ENCODE peak calls at places on chromosomes 5 and 9, in six cellular contexts. W is AG04450, I is HCT116, L is GM13976, B is OCI-LY7, P is PC-3. R is an unnamed sample.

GRCh38 chr9:126643945-126644527 is 30.3 kb downstream of the LMX1B start:
- DNase-seq in P (peak), L (no peak), W (no peak), B (no peak), I (no peak), R (no peak)

GRCh38 chr9:27714388-27714787 is 141.1 kb upstream of the C9orf72 start:
- DNase-seq in W (no peak), P (peak), B (no peak), I (no peak), L (no peak), R (no peak)

GRCh38 chr5:177098103-177098771 is 11.5 kb downstream of the FGFR4 start:
- DNase-seq in P (no peak), W (no peak), B (no peak), L (no peak), I (no peak), R (no peak)

GRCh38 chr9:91116226-91116625 is 245.5 kb downstream of the AUH start:
- DNase-seq in L (no peak), B (no peak), I (no peak), P (no peak), W (no peak), R (no peak)

GRCh38 chr5:40798012-40798855 is at the start of gene PRKAA1:
- DNase-seq in B (peak), W (peak), I (peak), P (peak), L (peak), R (peak)

GRCh38 chr5:55848783-55849182 is 2.4 kb upstream of the IL31RA start:
- DNase-seq in L (no peak), I (no peak), W (no peak), B (no peak), P (no peak), R (no peak)

GRCh38 chr5:61600945-61601491 is 269.0 kb downstream of the ZSWIM6 start:
- DNase-seq in I (no peak), L (no peak), W (no peak), B (no peak), P (no peak), R (no peak)

GRCh38 chr9:121935744-121936143 is 157.4 kb downstream of the TTLL11 start:
- DNase-seq in B (no peak), W (no peak), I (no peak), P (no peak), L (no peak), R (peak)

GRCh38 chr9:99366601-99367000 is 144.5 kb downstream of the SEC61B start:
- DNase-seq in P (no peak), W (no peak), L (no peak), B (no peak), I (no peak), R (no peak)

GRCh38 chr5:3056901-3057300 is 305.4 kb upstream of the IRX2 start:
- DNase-seq in W (no peak), L (no peak), B (no peak), I (no peak), P (no peak), R (no peak)

GRCh38 chr5:128062172-128062746 is 21.3 kb upstream of the SLC12A2 start:
- DNase-seq in W (no peak), P (peak), L (no peak), B (no peak), I (no peak), R (no peak)

GRCh38 chr5:129963359-129963758 is 59.1 kb downstream of the CHSY3 start:
- DNase-seq in I (no peak), B (no peak), P (peak), L (no peak), W (peak), R (no peak)

GRCh38 chr9:2116073-2116472 is 100.9 kb downstream of the SMARCA2 start:
- DNase-seq in B (peak), L (peak), I (peak), W (no peak), P (peak), R (peak)

GRCh38 chr9:84331119-84331791 is 9.3 kb downstream of the SLC28A3 start:
- DNase-seq in I (no peak), W (no peak), P (peak), L (no peak), B (no peak), R (no peak)

GRCh38 chr9:109214414-109214813 is 47.4 kb upstream of the FRRS1L start:
- DNase-seq in I (no peak), W (no peak), L (no peak), P (no peak), B (no peak), R (no peak)

GRCh38 chr9:127213859-127214258 is 50.7 kb upstream of the GARNL3 start:
- DNase-seq in W (no peak), B (no peak), L (no peak), P (no peak), I (no peak), R (no peak)

GRCh38 chr5:131983244-131983771 is 28.1 kb downstream of the ACSL6 start:
- DNase-seq in W (no peak), P (no peak), L (no peak), B (no peak), I (no peak), R (no peak)

GRCh38 chr5:39775458-39776365 is 350.9 kb upstream of the DAB2 start:
- DNase-seq in I (no peak), W (peak), L (no peak), B (no peak), P (peak), R (no peak)

GRCh38 chr5:1874348-1874747 is 8.4 kb downstream of the IRX4 start:
- DNase-seq in I (no peak), P (no peak), B (peak), W (no peak), L (no peak), R (no peak)

GRCh38 chr5:102581011-102581410 is 82.2 kb upstream of the SLCO6A1 start:
- DNase-seq in I (no peak), L (no peak), B (no peak), P (no peak), W (no peak), R (no peak)

GRCh38 chr5:131163315-131164119 is 1.5 kb downstream of the HINT1 start:
- DNase-seq in L (no peak), B (peak), P (peak), W (no peak), I (no peak), R (no peak)

GRCh38 chr5:145800181-145800580 is 35.0 kb downstream of the PRELID2 start:
- DNase-seq in P (no peak), I (no peak), L (no peak), W (no peak), B (no peak), R (no peak)

GRCh38 chr5:167284491-167284890 is 1007.0 kb upstream of the WWC1 start:
- DNase-seq in B (no peak), W (peak), I (no peak), P (no peak), L (no peak), R (no peak)

GRCh38 chr5:252546-252945 is 18.9 kb upstream of the PDCD6 start:
- DNase-seq in W (no peak), B (no peak), P (peak), I (no peak), L (no peak), R (no peak)

GRCh38 chr9:133238272-133238850 is 29.3 kb upstream of the OBP2B start:
- DNase-seq in B (no peak), I (peak), L (peak), W (no peak), P (no peak), R (peak)

GRCh38 chr9:105912868-105913516 is 218.7 kb downstream of the TMEM38B start:
- DNase-seq in P (peak), L (no peak), W (no peak), B (no peak), I (peak), R (no peak)

GRCh38 chr5:121915765-121916164 is 46.0 kb upstream of the SRFBP1 start:
- DNase-seq in P (no peak), B (no peak), I (no peak), L (no peak), W (no peak), R (no peak)

GRCh38 chr9:123456011-123456410 is 100.0 kb downstream of the CRB2 start:
- DNase-seq in P (no peak), W (no peak), B (no peak), L (no peak), I (no peak), R (no peak)

GRCh38 chr5:132425975-132426524 is 56.5 kb downstream of the SLC22A5 start:
- DNase-seq in L (no peak), I (no peak), P (no peak), W (no peak), B (no peak), R (no peak)

GRCh38 chr9:107734231-107735014 is 244.9 kb upstream of the KLF4 start:
- DNase-seq in P (no peak), L (no peak), I (no peak), W (peak), B (no peak), R (no peak)

GRCh38 chr9:118575341-118576070 is 793.7 kb downstream of the BRINP1 start:
- DNase-seq in W (no peak), B (no peak), L (no peak), I (no peak), P (no peak), R (no peak)

GRCh38 chr9:840343-840742 is 1.2 kb upstream of the DMRT1 start:
- DNase-seq in B (peak), W (no peak), L (no peak), I (no peak), P (no peak), R (peak)

GRCh38 chr9:71004196-71004595 is 117.2 kb downstream of the TRPM3 start:
- DNase-seq in I (no peak), B (no peak), W (no peak), P (no peak), L (no peak), R (no peak)

GRCh38 chr5:2272755-2273154 is 390.0 kb upstream of the IRX4 start:
- DNase-seq in L (no peak), W (no peak), B (no peak), P (no peak), I (no peak), R (no peak)

GRCh38 chr5:31811210-31811609 is 172.3 kb downstream of the PDZD2 start:
- DNase-seq in W (peak), I (peak), L (no peak), P (peak), B (no peak), R (no peak)

GRCh38 chr9:89978185-89978584 is 373.4 kb downstream of the GADD45G start:
- DNase-seq in P (peak), I (peak), L (no peak), B (no peak), W (no peak), R (no peak)

GRCh38 chr5:1909346-1909985 is 26.7 kb upstream of the IRX4 start:
- DNase-seq in P (no peak), B (no peak), W (no peak), I (no peak), L (no peak), R (no peak)

GRCh38 chr5:78527054-78527884 is 121.3 kb downstream of the LHFPL2 start:
- DNase-seq in P (peak), I (no peak), B (no peak), L (no peak), W (no peak), R (peak)

GRCh38 chr9:114914139-114914538 is 16.3 kb downstream of the TNFSF8 start:
- DNase-seq in W (no peak), P (no peak), L (no peak), B (no peak), I (no peak), R (no peak)
- TF ChIP-seq CTCF in W (peak), P (peak), L (peak), B (peak), I (peak), R (peak)

GRCh38 chr5:6396043-6396442 is 17.7 kb upstream of the MED10 start:
- DNase-seq in L (no peak), B (no peak), P (no peak), W (no peak), I (no peak), R (no peak)
- TF ChIP-seq CTCF in L (no peak), B (no peak), P (no peak), W (no peak), I (no peak), R (no peak)

GRCh38 chr5:96901841-96902240 is 25.5 kb downstream of the ERAP2 start:
- DNase-seq in I (no peak), W (no peak), P (peak), L (no peak), B (no peak), R (no peak)

GRCh38 chr5:96904054-96904931 is 28.0 kb downstream of the ERAP2 start:
- DNase-seq in L (no peak), B (no peak), W (no peak), I (no peak), P (no peak), R (no peak)

GRCh38 chr5:96903300-96903699 is 27.0 kb downstream of the ERAP2 start:
- DNase-seq in W (no peak), P (peak), L (no peak), I (no peak), B (no peak), R (no peak)

GRCh38 chr5:96902876-96903275 is 26.6 kb downstream of the ERAP2 start:
- DNase-seq in P (peak), L (no peak), I (no peak), B (no peak), W (no peak), R (no peak)

GRCh38 chr5:96901384-96901783 is 25.1 kb downstream of the ERAP2 start:
- DNase-seq in W (no peak), B (no peak), P (no peak), I (no peak), L (no peak), R (no peak)
- TF ChIP-seq CTCF in W (no peak), B (peak), P (peak), I (peak), L (no peak), R (no peak)

GRCh38 chr5:45695680-45696093 is 493 bp downstream of the HCN1 start:
- DNase-seq in L (no peak), P (no peak), W (no peak), B (no peak), I (no peak), R (peak)

GRCh38 chr5:45695011-45695667 is 1.0 kb downstream of the HCN1 start:
- DNase-seq in W (no peak), I (no peak), L (peak), P (no peak), B (no peak), R (peak)

GRCh38 chr5:45697211-45697610 is 1.0 kb upstream of the HCN1 start:
- DNase-seq in L (no peak), W (no peak), I (no peak), B (no peak), P (no peak), R (no peak)

GRCh38 chr5:45694255-45694834 is 1.8 kb downstream of the HCN1 start:
- DNase-seq in P (peak), W (no peak), I (no peak), L (no peak), B (no peak), R (peak)

GRCh38 chr5:45696206-45696836 is at the start of gene HCN1:
- DNase-seq in P (no peak), L (peak), B (no peak), I (no peak), W (no peak), R (peak)
- TF ChIP-seq CTCF in P (peak), L (peak), B (no peak), I (no peak), W (peak), R (peak)

DNA sequence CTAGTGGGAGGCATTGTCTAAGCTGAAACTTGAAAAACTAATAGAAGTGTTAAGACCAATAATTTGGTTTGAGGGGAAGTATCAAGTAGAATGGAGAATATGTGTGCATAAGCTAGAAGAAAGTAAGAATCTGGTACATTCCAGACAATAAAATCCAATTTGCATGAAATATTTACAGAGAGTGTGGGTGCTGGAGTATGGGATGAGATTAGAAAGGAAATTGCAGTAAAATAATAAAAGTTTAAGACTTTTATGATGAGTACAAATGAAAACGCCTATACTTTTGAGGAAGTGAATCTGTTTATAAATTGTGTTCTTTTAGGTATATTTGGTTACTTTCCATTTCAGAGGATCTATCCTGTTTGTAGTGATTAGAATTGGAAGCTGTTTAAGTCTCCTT is 165.4 kb upstream of the TNC start:
- DNase-seq in P (no peak), B (no peak), W (no peak), L (no peak), I (no peak), R (no peak)
- TF ChIP-seq CTCF in P (no peak), B (no peak), W (no peak), L (no peak), I (no peak), R (no peak)

GRCh38 chr5:103612545-103612944 is 50.0 kb upstream of the NUDT12 start:
- DNase-seq in W (no peak), I (no peak), P (no peak), L (no peak), B (no peak), R (no peak)

GRCh38 chr5:103602465-103602864 is 39.9 kb upstream of the NUDT12 start:
- DNase-seq in P (no peak), I (no peak), W (no peak), B (no peak), L (no peak), R (no peak)

GRCh38 chr5:103605277-103605676 is 42.7 kb upstream of the NUDT12 start:
- DNase-seq in P (no peak), B (no peak), L (no peak), W (no peak), I (no peak), R (no peak)

GRCh38 chr5:103607346-103607745 is 44.8 kb upstream of the NUDT12 start:
- DNase-seq in B (no peak), P (no peak), I (no peak), W (no peak), L (no peak), R (no peak)
- TF ChIP-seq CTCF in B (no peak), P (no peak), I (no peak), W (no peak), L (no peak), R (no peak)

DNA sequence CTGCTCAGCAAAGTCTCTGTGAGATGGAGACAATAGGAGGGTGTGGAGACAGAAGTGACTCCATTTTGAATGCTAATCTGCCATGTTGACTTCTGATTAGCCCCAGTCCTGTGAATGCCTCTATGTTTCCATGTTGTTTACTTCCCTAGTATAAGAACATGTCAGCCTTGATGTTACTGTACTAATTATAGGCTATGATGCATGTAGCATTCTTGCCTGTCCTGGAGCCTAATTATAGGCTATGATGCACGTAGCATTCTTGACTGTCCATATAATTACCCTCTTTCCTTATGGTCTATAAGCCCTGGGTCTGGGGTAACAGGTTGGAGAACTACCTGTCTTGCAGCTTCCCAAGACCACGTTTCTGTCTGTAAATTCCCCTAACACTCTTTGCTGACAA is 353.3 kb upstream of the CLINT1 start:
- DNase-seq in B (no peak), L (no peak), P (no peak), W (no peak), I (no peak), R (no peak)
- TF ChIP-seq CTCF in B (no peak), L (no peak), P (no peak), W (no peak), I (no peak), R (no peak)

DNA sequence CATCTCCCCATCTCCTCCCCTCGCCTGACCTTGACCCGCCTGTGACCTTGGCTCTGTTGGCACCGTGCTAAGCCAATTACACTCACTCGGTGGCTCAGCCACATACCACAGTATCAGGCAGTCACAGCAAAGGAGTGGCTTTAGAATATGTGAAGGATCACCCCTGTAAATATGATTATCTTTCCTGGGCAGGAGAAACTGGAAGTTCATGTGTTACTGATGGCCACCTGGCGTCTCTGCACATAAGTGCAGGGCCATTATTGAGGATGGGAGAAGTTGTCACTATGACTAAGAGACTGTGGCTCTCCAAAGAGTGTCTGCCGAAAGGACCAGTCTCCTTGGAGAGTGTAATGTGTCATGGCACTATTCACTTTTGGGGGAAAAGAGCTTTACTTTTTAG is 116.9 kb upstream of the S1PR3 start:
- DNase-seq in I (no peak), B (no peak), W (no peak), P (peak), L (no peak), R (no peak)
- TF ChIP-seq CTCF in I (peak), B (peak), W (peak), P (no peak), L (no peak), R (no peak)